ENCODE peak calls at places on chromosomes 16 and 17, in four cellular contexts. S is IMR-90, R is adrenal gland, W is tibial nerve. P is an unnamed sample. For H3K36me3, the result is how much of the 10 kb centered on the place peaks cover.

GRCh38 chr17:16447676-16448075 is 32.3 kb downstream of the TRPV2 start:
- DNase-seq in S (no peak), W (no peak), R (no peak), P (no peak)

GRCh38 chr17:1035546-1036170 is 38.7 kb downstream of the TIMM22 start:
- DNase-seq in W (no peak), S (no peak), R (no peak), P (no peak)

GRCh38 chr16:67914758-67915622 is 16.7 kb downstream of the CTRL start:
- DNase-seq in S (no peak), R (no peak), W (no peak), P (no peak)

GRCh38 chr17:37605813-37606505 is 3.3 kb downstream of the SYNRG start:
- DNase-seq in S (no peak), R (no peak), W (no peak), P (no peak)

GRCh38 chr16:89549007-89549700 is 11.3 kb upstream of the RPL13 start:
- DNase-seq in S (no peak), W (no peak), R (no peak), P (no peak)

GRCh38 chr16:14015948-14016347 is 55.2 kb upstream of the MRTFB start:
- DNase-seq in S (peak), W (no peak), R (peak), P (no peak)

GRCh38 chr16:57194512-57194911 is 8.4 kb downstream of the RSPRY1 start:
- DNase-seq in W (no peak), S (peak), R (no peak), P (no peak)

GRCh38 chr17:10745231-10745630 is 15.4 kb upstream of the TMEM220 start:
- DNase-seq in R (no peak), W (no peak), S (no peak), P (no peak)

GRCh38 chr16:14509055-14509454 is 121.0 kb downstream of the PARN start:
- DNase-seq in S (peak), R (no peak), W (no peak), P (no peak)

GRCh38 chr16:66416981-66417700 is 10.0 kb upstream of the BEAN1 start:
- DNase-seq in W (no peak), R (no peak), S (peak), P (no peak)

GRCh38 chr16:54286067-54286329 is 589 bp downstream of the IRX3 start:
- DNase-seq in R (no peak), W (no peak), S (no peak), P (no peak)

GRCh38 chr17:33598795-33599194 is 305.7 kb upstream of the ASIC2 start:
- DNase-seq in R (no peak), S (no peak), W (no peak), P (no peak)

GRCh38 chr17:80126449-80126715 is 20.5 kb downstream of the EIF4A3 start:
- DNase-seq in W (no peak), S (no peak), R (no peak), P (no peak)

GRCh38 chr17:5785343-5785742 is 201.0 kb upstream of the NLRP1 start:
- DNase-seq in R (no peak), W (no peak), S (peak), P (no peak)

GRCh38 chr16:27463741-27464662 is 62.0 kb downstream of the IL21R start:
- DNase-seq in S (no peak), R (no peak), W (no peak), P (no peak)

GRCh38 chr17:82655038-82655479 is 6.8 kb upstream of the WDR45B start:
- DNase-seq in S (no peak), R (peak), W (no peak), P (no peak)

GRCh38 chr16:69724981-69725479 is 1.3 kb downstream of the NQO1 start:
- DNase-seq in R (peak), W (peak), S (no peak), P (no peak)

DNA sequence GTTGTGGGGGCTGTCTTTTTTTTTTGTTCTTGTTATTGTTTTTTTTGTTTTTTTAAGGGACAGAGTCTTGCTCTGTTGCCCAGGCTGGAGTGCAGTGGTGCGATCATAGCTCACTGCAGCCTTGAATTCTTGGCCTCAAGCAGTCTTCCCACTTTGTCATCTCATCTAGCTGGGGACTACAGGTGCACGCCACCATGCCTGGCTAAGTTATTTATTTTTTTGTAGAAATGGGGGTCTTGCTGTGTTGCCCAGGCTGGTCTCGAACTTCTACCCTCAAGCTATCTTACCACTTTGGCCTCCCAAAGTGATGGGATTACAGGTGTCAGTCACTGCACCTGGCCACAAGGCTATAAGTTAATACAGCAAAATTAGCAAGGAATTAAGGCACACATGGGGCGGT is 101.7 kb downstream of the ABCC1 start:
- DNase-seq in R (no peak), S (no peak), W (no peak), P (no peak)
- H3K36me3 ChIP-seq in R (under half), S (half or more), W (half or more), P (under half)

DNA sequence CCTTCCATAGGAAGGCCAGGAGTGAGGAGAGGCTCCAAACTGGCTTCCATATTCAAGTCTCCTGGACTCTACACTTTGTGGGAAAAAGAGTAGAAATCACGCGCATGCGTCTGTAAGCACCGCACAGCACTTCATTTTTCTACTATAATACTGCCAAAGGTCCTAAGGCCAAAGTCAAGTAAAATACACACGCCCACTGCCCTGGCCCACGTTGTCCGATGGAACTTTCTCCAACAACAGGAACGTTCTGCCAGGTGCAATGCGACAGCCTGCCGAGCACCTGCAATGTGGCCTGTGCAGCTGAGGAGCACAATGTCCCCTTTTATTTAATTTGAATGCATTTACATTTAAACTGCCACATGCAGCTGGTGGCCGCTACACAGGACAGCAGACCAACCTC is 23.5 kb downstream of the DNASE1 start:
- DNase-seq in W (no peak), S (no peak), R (no peak), P (no peak)
- H3K36me3 ChIP-seq in W (half or more), S (under half), R (half or more), P (under half)

DNA sequence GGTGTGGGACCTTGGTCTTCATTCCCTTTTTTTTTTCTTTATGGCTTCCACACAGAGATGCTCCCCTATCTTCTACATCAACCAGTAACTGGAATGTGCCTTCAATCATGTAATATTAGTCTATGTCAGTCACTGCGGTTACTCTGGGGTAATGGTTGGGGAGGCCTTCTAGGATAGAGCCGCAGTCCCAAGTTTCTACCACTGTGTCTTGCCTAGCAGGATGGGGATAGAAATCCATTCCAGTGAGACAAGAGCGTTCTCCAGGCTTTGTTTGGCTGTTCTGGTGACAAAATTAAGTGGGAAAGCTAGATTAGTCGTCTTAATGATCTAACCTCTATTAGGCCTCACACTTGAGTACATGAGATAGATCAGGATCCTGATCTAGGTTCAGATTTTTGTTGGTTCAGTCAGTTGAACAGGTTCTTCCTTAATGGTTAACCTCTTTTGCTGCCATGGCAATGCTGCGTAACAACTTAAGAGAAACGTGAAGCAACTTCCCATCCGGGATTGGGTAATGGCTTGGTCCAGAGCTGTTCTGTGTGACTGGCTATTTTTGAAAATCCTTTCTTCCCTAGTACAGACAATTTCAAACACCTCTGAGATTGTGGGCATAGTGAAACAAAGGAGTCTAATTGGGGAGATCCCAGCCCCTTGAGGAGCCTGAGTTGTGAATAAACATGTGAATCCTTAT is 8.7 kb downstream of the MSL1 start:
- DNase-seq in W (peak), S (no peak), R (no peak), P (no peak)
- H3K36me3 ChIP-seq in W (half or more), S (half or more), R (half or more), P (half or more)

GRCh38 chr16:30779596-30779995 is 7.4 kb downstream of the ZNF629 start:
- DNase-seq in S (no peak), R (no peak), W (no peak), P (no peak)
- H3K36me3 ChIP-seq in S (under half), R (under half), W (under half), P (under half)

GRCh38 chr16:24778676-24779075 is 49.2 kb downstream of the TNRC6A start:
- DNase-seq in W (no peak), R (no peak), S (no peak), P (no peak)

GRCh38 chr16:24774510-24774909 is 45.1 kb downstream of the TNRC6A start:
- DNase-seq in W (no peak), S (no peak), R (no peak), P (no peak)

GRCh38 chr16:24773771-24774427 is 44.4 kb downstream of the TNRC6A start:
- DNase-seq in W (no peak), S (no peak), R (no peak), P (no peak)

GRCh38 chr16:24775455-24775854 is 46.0 kb downstream of the TNRC6A start:
- DNase-seq in R (peak), W (peak), S (peak), P (peak)

GRCh38 chr16:24776486-24777220 is 47.2 kb downstream of the TNRC6A start:
- DNase-seq in S (peak), R (peak), W (peak), P (no peak)
- H3K36me3 ChIP-seq in S (under half), R (under half), W (half or more), P (under half)

GRCh38 chr17:66787914-66788313 is 47.0 kb upstream of the CACNG5 start:
- DNase-seq in R (no peak), W (no peak), S (no peak), P (no peak)
- H3K36me3 ChIP-seq in R (under half), W (half or more), S (half or more), P (under half)

GRCh38 chr16:29986231-29986630 is 9.2 kb downstream of the HIRIP3 start:
- DNase-seq in S (no peak), W (no peak), R (no peak), P (no peak)
- H3K36me3 ChIP-seq in S (half or more), W (half or more), R (half or more), P (half or more)